ENCODE peak calls at places on chromosomes 5 and 9, in eight cellular contexts. X, Y, L, Q, J, G, U and T are unnamed samples.

GRCh38 chr9:89218040-89218928 is 39.7 kb upstream of the SHC3 start:
- DNase-seq in X (no peak), J (no peak), L (no peak), Q (no peak), Y (no peak), U (no peak), G (no peak), T (no peak)

GRCh38 chr5:149583394-149583793 is 2.1 kb downstream of the ARHGEF37 start:
- DNase-seq in L (peak), Y (peak), U (no peak), Q (no peak), J (peak), X (no peak), G (no peak), T (no peak)

GRCh38 chr5:54719384-54720306 is 202.1 kb downstream of the SNX18 start:
- DNase-seq in G (no peak), L (peak), Q (peak), U (no peak), Y (peak), X (no peak), J (no peak), T (no peak)

GRCh38 chr9:26723486-26723885 is 169.1 kb downstream of the CAAP1 start:
- DNase-seq in U (no peak), Q (peak), X (peak), L (peak), G (no peak), Y (no peak), J (no peak), T (no peak)

GRCh38 chr9:93654351-93654961 is 78.1 kb downstream of the PHF2 start:
- DNase-seq in J (no peak), G (no peak), U (no peak), Y (no peak), Q (no peak), L (no peak), X (no peak), T (no peak)

GRCh38 chr5:38274370-38274769 is 16.0 kb downstream of the EGFLAM start:
- DNase-seq in Y (no peak), U (no peak), L (no peak), X (no peak), G (no peak), J (no peak), Q (no peak), T (no peak)

GRCh38 chr5:66850354-66851075 is 254.3 kb downstream of the MAST4 start:
- DNase-seq in L (peak), J (no peak), U (no peak), Q (no peak), G (no peak), Y (no peak), X (no peak), T (no peak)

GRCh38 chr9:117464941-117465616 is 50.2 kb upstream of the ASTN2 start:
- DNase-seq in U (no peak), X (no peak), L (no peak), Q (no peak), G (no peak), Y (no peak), J (peak), T (no peak)

GRCh38 chr5:127957183-127957582 is 126.4 kb upstream of the SLC12A2 start:
- DNase-seq in X (no peak), G (no peak), Y (peak), L (peak), U (no peak), Q (no peak), J (no peak), T (no peak)

GRCh38 chr5:128146671-128147070 is 63.1 kb downstream of the SLC12A2 start:
- DNase-seq in L (no peak), G (no peak), X (no peak), J (no peak), Q (no peak), U (no peak), Y (no peak), T (no peak)

GRCh38 chr9:88106492-88106891 is 31.8 kb downstream of the SPATA31C2 start:
- DNase-seq in G (peak), Y (peak), U (no peak), X (peak), Q (no peak), J (no peak), L (peak), T (no peak)

GRCh38 chr5:157558089-157558595 is 17.4 kb downstream of the ADAM19 start:
- DNase-seq in U (peak), G (no peak), J (no peak), X (no peak), Y (no peak), L (peak), Q (no peak), T (no peak)

GRCh38 chr9:117662651-117663050 is 41.6 kb upstream of the TLR4 start:
- DNase-seq in Y (no peak), J (no peak), X (no peak), G (no peak), L (no peak), Q (no peak), U (no peak), T (no peak)

GRCh38 chr9:98993570-98993945 is 49.9 kb downstream of the COL15A1 start:
- DNase-seq in Q (no peak), Y (peak), J (peak), G (peak), U (no peak), L (peak), X (no peak), T (no peak)

GRCh38 chr9:88006511-88007290 is 32.4 kb upstream of the CDK20 start:
- DNase-seq in U (no peak), G (no peak), J (no peak), Q (no peak), L (no peak), X (no peak), Y (no peak), T (no peak)